ENCODE peak calls at places on chromosomes 1 and 21, in nine cellular contexts. H, U, F, R, E, V, J, N and Q are unnamed samples. For H3K36me3, the result is how much of the 10 kb centered on the place peaks cover.

GRCh38 chr1:226609836-226610455 is 61.4 kb downstream of the STUM start:
- DNase-seq in H (no peak), U (no peak), F (no peak), R (no peak), E (no peak), V (no peak), J (no peak), N (peak), Q (no peak)

GRCh38 chr1:241608379-241609033 is 31.7 kb downstream of the CHML start:
- DNase-seq in H (no peak), U (no peak), F (no peak), R (no peak), E (peak), V (no peak), J (no peak), N (no peak), Q (no peak)

GRCh38 chr1:115211071-115211745 is 121.9 kb upstream of the TSPAN2 start:
- DNase-seq in H (no peak), U (peak), F (no peak), R (no peak), E (no peak), V (no peak), J (no peak), N (no peak), Q (no peak)

GRCh38 chr21:15275615-15276228 is 210.9 kb upstream of the NRIP1 start:
- DNase-seq in H (no peak), U (no peak), F (no peak), R (no peak), E (peak), V (no peak), J (no peak), N (no peak), Q (no peak)

GRCh38 chr1:225911207-225912130 is 12.6 kb downstream of the PYCR2 start:
- DNase-seq in H (peak), U (no peak), F (peak), R (no peak), E (peak), V (peak), J (peak), N (peak), Q (peak)

GRCh38 chr1:205858141-205858961 is 8.4 kb upstream of the PM20D1 start:
- DNase-seq in H (no peak), U (no peak), F (no peak), R (no peak), E (no peak), V (no peak), J (no peak), N (no peak), Q (no peak)

GRCh38 chr1:100703716-100704115 is 15.8 kb upstream of the VCAM1 start:
- DNase-seq in H (no peak), U (no peak), F (no peak), R (no peak), E (peak), V (no peak), J (no peak), N (no peak), Q (no peak)

GRCh38 chr1:204803607-204804006 is 67.1 kb upstream of the NFASC start:
- DNase-seq in H (no peak), U (no peak), F (no peak), R (no peak), E (no peak), V (no peak), J (no peak), N (no peak), Q (no peak)

GRCh38 chr1:248804771-248805681 is 20.7 kb downstream of the SH3BP5L start:
- DNase-seq in H (no peak), U (no peak), F (no peak), R (no peak), E (no peak), V (no peak), J (no peak), N (no peak), Q (peak)

GRCh38 chr1:93798301-93798700 is 80.7 kb downstream of the DNTTIP2 start:
- DNase-seq in H (no peak), U (no peak), F (no peak), R (no peak), E (peak), V (no peak), J (no peak), N (no peak), Q (no peak)

GRCh38 chr1:71047635-71048607 is at the start of gene PTGER3:
- DNase-seq in H (no peak), U (peak), F (peak), R (no peak), E (no peak), V (peak), J (peak), N (peak), Q (peak)
- H3K4me3 ChIP-seq in H (peak), U (peak), F (peak), R (peak), E (peak), V (no peak), J (peak), N (peak), Q (no peak)

DNA sequence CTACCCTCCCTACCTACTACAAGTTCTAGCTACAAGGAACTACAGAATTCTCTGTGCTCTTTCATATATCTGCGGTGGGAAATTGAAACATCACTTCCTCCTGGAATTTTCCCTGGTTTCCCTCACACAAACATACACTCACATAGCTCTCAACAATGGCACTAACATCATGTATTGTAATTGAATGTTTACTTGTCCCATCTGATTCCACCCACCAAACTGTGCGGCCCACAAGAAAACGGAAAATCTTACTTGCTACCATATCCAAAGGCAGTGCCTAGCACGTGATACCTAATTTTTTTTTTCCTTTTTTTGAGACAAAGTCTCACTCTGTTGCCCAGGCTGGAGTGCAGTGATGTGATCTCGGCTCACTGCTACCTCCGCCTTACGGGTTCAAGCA is 33.9 kb downstream of the NDC1 start:
- DNase-seq in H (no peak), U (no peak), F (no peak), R (no peak), E (no peak), V (no peak), J (no peak), N (no peak), Q (no peak)
- H3K36me3 ChIP-seq in H (under half), U (under half), F (under half), R (under half), E (under half), V (under half), J (half or more), N (half or more), Q (under half)

DNA sequence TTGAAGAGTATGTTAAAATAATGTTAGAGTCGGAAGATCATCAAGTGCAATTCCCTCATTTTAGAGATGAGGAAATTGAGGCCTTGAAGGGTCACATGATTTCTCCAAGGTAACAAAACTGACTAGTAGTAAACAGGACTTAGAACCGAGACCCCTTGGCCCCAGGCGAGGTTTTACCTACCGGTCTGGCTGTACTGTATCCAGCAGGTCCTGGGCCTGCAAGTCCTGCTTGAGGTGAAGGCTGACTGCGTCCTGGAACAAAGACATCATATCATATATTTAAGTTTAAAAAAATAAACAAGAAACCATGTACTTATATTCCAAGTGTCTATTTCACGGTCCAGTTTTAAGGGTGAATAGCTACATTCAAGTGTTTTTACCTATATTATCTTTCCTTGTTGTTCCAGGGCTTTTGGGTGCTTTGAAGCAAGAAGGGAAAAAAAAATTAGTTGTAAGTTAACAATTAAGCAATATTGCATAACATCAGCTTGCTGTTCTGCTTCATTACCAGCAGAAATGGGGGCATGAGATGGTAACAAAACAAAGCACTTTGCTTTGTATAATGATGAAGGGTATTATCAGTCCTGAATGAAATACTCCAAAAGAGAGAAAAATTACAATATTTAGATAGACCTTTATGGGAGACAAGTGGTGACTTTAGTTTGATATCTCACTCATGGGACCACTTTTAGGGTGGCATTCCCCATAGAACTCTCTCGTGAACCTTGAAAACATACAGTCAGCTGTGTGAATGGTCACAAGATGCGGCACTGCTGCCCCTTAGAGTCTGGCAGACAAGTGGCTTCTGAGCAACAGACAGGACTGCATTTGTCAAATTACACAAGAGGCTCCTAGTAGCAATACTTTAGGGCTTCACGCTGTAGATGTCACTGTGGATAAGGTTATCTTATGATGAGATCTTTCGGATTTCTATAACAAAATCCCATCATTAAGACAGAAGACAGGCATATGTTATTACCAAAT is 29.8 kb upstream of the CFAP298 start:
- DNase-seq in H (no peak), U (no peak), F (no peak), R (no peak), E (no peak), V (no peak), J (no peak), N (no peak), Q (no peak)
- TF ChIP-seq CTCF in H (no peak), U (no peak), F (no peak), R (no peak), E (no peak), V (no peak), J (no peak), N (no peak), Q (no peak)

GRCh38 chr1:27606708-27607238 is 2.8 kb upstream of the AHDC1 start:
- DNase-seq in H (no peak), U (no peak), F (no peak), R (no peak), E (peak), V (no peak), J (no peak), N (peak), Q (no peak)

GRCh38 chr1:27611450-27611849 is 7.5 kb upstream of the AHDC1 start:
- DNase-seq in H (no peak), U (no peak), F (no peak), R (no peak), E (no peak), V (no peak), J (no peak), N (no peak), Q (no peak)

GRCh38 chr1:27607239-27607804 is 3.4 kb upstream of the AHDC1 start:
- DNase-seq in H (no peak), U (no peak), F (peak), R (no peak), E (no peak), V (no peak), J (no peak), N (peak), Q (no peak)

GRCh38 chr1:27609618-27610240 is 5.8 kb upstream of the AHDC1 start:
- DNase-seq in H (no peak), U (no peak), F (no peak), R (no peak), E (no peak), V (no peak), J (no peak), N (no peak), Q (no peak)

DNA sequence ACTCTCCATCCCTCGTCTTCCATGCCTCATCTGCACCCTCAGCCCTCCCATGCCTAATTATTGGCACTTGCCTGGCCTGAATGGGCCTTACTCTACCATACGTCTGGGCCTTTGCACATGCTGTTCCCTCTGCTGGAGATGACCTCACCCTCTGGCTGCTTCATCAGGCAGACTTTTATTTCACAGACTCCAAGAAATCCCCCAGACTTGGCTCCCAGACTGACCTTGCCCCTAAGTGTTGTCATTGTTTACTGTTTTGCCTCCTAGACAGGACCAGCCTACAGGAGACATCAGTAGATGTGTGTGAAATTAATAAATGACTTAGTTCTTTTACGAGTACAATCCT is 5.2 kb upstream of the AHDC1 start:
- DNase-seq in H (no peak), U (no peak), F (no peak), R (no peak), E (no peak), V (no peak), J (no peak), N (no peak), Q (no peak)
- H3K4me3 ChIP-seq in H (no peak), U (no peak), F (no peak), R (no peak), E (no peak), V (no peak), J (no peak), N (no peak), Q (no peak)

GRCh38 chr1:12279728-12280469 is 50.1 kb downstream of the VPS13D start:
- DNase-seq in H (no peak), U (no peak), F (no peak), R (no peak), E (no peak), V (no peak), J (no peak), N (no peak), Q (no peak)
- H3K36me3 ChIP-seq in H (under half), U (under half), F (under half), R (under half), E (under half), V (half or more), J (half or more), N (half or more), Q (under half)

GRCh38 chr21:38170705-38171682 is 85.8 kb upstream of the KCNJ15 start:
- DNase-seq in H (no peak), U (no peak), F (no peak), R (no peak), E (peak), V (peak), J (no peak), N (no peak), Q (no peak)
- TF ChIP-seq CTCF in H (no peak), U (no peak), F (no peak), R (no peak), E (peak), V (no peak), J (peak), N (no peak), Q (no peak)

DNA sequence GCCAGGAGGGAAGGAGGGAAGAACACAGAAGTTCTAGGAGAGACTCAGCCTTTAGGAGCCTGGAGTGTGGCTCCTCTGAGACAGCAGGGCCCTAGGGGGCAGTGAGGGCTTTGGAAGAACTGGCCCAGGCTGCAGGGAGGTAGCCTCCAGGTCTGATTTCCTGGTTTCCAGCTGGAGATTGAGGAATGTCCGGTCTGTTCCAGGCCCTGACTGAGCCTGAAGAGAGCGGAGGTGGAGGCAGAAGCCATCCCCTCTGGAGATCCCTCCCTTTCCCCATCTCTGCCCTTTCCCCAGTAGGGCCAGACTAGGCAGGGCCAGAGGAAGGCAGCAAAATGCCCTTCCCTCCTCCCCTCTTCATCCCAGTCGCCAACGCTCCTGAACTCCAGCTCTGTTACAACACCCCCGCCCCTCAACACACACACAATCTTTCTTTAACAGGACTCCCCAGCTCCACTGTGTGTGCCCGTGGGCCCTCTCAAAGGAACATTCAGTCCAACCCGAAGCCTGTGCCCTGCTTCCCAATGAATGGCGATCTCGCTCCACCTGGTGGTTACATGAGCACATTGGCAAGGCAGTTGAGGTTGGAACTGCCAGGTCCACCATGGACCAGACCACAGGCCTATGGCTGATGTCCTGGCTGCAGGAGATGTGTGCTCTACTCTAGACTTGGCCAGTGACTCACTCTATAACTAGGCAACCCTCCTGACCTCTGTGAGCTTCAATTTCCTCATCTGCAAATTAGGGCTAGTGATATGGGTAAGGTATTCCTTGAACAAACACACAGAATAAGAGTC is 32.0 kb downstream of the MAP7D1 start:
- DNase-seq in H (peak), U (peak), F (peak), R (peak), E (peak), V (peak), J (peak), N (peak), Q (peak)
- H3K4me3 ChIP-seq in H (no peak), U (no peak), F (no peak), R (no peak), E (no peak), V (no peak), J (no peak), N (no peak), Q (no peak)

GRCh38 chr1:163076446-163076845 is 7.3 kb downstream of the RGS4 start:
- DNase-seq in H (no peak), U (no peak), F (no peak), R (no peak), E (no peak), V (no peak), J (no peak), N (no peak), Q (no peak)

GRCh38 chr1:163076044-163076443 is 6.9 kb downstream of the RGS4 start:
- DNase-seq in H (no peak), U (no peak), F (no peak), R (no peak), E (no peak), V (no peak), J (no peak), N (no peak), Q (no peak)

GRCh38 chr1:163072658-163073057 is 3.5 kb downstream of the RGS4 start:
- DNase-seq in H (no peak), U (no peak), F (no peak), R (no peak), E (peak), V (no peak), J (no peak), N (no peak), Q (no peak)

GRCh38 chr1:163074004-163074403 is 4.8 kb downstream of the RGS4 start:
- DNase-seq in H (no peak), U (no peak), F (no peak), R (no peak), E (no peak), V (no peak), J (no peak), N (no peak), Q (no peak)

DNA sequence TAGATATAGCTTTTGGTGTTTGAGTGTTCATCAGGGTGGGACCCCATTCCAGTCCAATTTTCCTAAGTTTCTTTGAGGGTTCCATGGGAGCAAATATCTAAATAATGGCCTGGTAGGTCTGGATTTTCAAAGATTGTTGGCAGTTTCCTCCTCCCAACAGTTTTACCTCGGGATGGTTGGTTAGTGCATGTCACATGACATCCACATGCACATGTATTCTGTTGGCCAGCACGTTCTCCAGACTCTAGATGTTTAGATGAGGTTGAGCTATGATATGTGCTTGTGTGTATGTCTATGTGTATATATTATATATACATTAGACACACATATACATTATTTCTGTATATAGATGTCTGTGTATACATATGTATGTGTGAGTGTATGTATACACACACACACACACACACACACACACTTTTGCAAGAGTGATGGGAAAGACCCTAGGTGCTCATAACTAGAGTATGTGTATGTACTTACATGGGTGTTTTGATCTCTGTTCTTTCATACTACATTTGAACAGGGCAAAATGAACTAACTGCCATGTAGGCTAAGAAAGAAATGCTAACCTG is 5.6 kb downstream of the RGS4 start:
- DNase-seq in H (no peak), U (no peak), F (no peak), R (no peak), E (no peak), V (no peak), J (no peak), N (no peak), Q (no peak)
- H3K36me3 ChIP-seq in H (under half), U (under half), F (under half), R (under half), E (under half), V (under half), J (under half), N (under half), Q (under half)

DNA sequence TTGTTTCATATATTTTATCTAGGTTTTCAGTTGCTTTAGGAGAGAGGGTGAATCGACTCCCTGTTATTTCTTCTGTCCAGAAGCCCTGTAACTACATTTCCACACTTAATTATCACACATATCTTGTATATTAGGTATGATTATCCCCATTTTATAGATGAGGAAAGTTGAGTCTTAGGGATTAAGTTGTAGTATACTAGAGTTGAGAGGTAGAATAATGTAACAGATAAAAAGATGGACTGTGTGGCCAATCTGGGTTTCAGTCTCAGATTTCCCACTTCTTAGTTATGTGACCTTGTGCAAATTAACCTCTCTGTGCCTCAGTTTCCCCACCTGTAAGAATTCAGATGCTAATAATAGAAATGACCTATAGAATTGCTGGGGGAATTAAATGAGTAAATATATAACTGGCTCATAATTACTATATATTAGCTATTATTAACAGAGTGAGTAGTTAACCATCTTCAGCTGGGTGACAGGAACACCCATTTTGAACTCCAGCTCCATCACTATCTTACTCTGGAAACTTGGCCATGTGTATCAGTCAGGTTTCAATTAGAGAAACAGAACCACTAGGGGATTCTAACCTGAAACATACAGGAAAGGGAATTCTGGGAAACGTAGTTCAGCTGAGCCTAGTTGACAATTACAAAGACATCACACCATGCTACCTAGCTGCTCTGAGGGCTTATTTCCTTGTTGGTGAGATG is 20.4 kb upstream of the FOXO6 start:
- DNase-seq in H (no peak), U (peak), F (no peak), R (no peak), E (no peak), V (no peak), J (no peak), N (no peak), Q (no peak)
- TF ChIP-seq CTCF in H (no peak), U (no peak), F (no peak), R (no peak), E (no peak), V (no peak), J (no peak), N (no peak), Q (no peak)